ENCODE peak calls at places on chromosome 13, in six cellular contexts. A is WERI-Rb-1; W is CD8-positive, alpha-beta T cell; L is pancreas; H is effector memory CD4-positive, alpha-beta T cell; N is heart right ventricle. Z is an unnamed sample.

GRCh38 chr13:45055198-45055901 is 65.0 kb upstream of the GTF2F2 start:
- DNase-seq in A (no peak), W (no peak), L (no peak), H (no peak), N (no peak), Z (no peak)

GRCh38 chr13:47621931-47622330 is 379.1 kb downstream of the SUCLA2 start:
- DNase-seq in A (no peak), W (no peak), L (no peak), H (no peak), N (no peak), Z (no peak)

GRCh38 chr13:31896427-31896826 is 135.1 kb upstream of the FRY start:
- DNase-seq in A (no peak), W (no peak), L (no peak), H (no peak), N (peak; percentile 19), Z (no peak)

GRCh38 chr13:21034602-21035190 is 26.7 kb downstream of the LATS2 start:
- DNase-seq in A (no peak), W (no peak), L (no peak), H (no peak), N (peak; percentile 37), Z (no peak)

GRCh38 chr13:50323440-50324070 is 308.3 kb downstream of the KCNRG start:
- DNase-seq in A (no peak), W (no peak), L (no peak), H (no peak), N (no peak), Z (no peak)

GRCh38 chr13:38566526-38566925 is 120.4 kb upstream of the FREM2 start:
- DNase-seq in A (no peak), W (no peak), L (no peak), H (no peak), N (no peak), Z (no peak)

GRCh38 chr13:90154311-90154960 is 1193.1 kb upstream of the MIR17HG start:
- DNase-seq in A (no peak), W (no peak), L (no peak), H (no peak), N (no peak), Z (no peak)

GRCh38 chr13:100363351-100363750 is 225.2 kb downstream of the GGACT start:
- DNase-seq in A (no peak), W (no peak), L (no peak), H (no peak), N (no peak), Z (no peak)

GRCh38 chr13:27925220-27925991 is 5.6 kb downstream of the PDX1 start:
- DNase-seq in A (no peak), W (no peak), L (no peak), H (no peak), N (no peak), Z (no peak)

GRCh38 chr13:108213946-108214345 is 1.4 kb downstream of the LIG4 start:
- DNase-seq in A (no peak), W (no peak), L (no peak), H (no peak), N (no peak), Z (no peak)

GRCh38 chr13:44273991-44274810 is 99.4 kb upstream of the SERP2 start:
- DNase-seq in A (no peak), W (peak; percentile 17), L (no peak), H (no peak), N (no peak), Z (no peak)

GRCh38 chr13:110340812-110341444 is 33.8 kb downstream of the COL4A2 start:
- DNase-seq in A (no peak), W (peak; percentile 45), L (no peak), H (peak; percentile 5), N (peak; percentile 79), Z (peak; percentile 76)

GRCh38 chr13:110338441-110339101 is 31.5 kb downstream of the COL4A2 start:
- DNase-seq in A (no peak), W (no peak), L (no peak), H (no peak), N (peak; percentile 59), Z (peak; percentile 28)

GRCh38 chr13:110339263-110339662 is 32.2 kb downstream of the COL4A2 start:
- DNase-seq in A (no peak), W (no peak), L (no peak), H (no peak), N (no peak), Z (peak; percentile 16)

GRCh38 chr13:110341445-110342247 is 34.6 kb downstream of the COL4A2 start:
- DNase-seq in A (peak; percentile 1), W (no peak), L (no peak), H (no peak), N (peak; percentile 52), Z (no peak)

DNA sequence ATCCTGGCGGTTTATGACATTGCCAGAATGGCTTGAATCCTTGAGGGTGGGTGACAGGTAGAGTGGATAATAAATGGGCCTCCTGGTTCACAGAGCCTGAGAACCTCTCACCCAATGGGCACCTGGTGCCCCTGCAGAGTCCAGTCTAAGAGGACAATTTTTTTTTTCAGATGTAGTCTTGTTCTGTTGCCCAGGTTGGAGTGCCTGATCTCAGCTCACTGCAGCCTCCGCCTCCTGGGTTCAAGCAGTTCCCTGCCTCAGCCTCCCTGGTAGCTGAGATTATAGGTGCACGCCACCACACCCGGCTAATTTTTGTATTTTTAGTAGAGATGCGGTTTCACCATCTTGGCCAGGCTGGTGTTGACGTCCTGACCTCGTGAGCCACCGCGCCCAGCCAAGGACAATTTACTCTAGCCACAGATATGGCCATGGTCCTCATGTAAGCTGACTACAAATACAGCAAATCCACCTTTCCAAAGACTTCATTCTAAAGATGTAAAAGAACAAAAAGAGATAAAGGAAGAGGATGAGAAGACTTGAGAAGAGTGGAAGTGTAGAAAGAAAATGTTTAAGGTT is 33.0 kb downstream of the COL4A2 start:
- DNase-seq in A (no peak), W (no peak), L (no peak), H (no peak), N (no peak), Z (peak; percentile 32)
- H3K36me3 ChIP-seq in A (no peaks in the 10 kb centered on the region), W (no peaks in the 10 kb centered on the region), L (no peaks in the 10 kb centered on the region), H (no peaks in the 10 kb centered on the region), N (peaks cover 12% of the 10 kb centered on the region), Z (no peaks in the 10 kb centered on the region)

DNA sequence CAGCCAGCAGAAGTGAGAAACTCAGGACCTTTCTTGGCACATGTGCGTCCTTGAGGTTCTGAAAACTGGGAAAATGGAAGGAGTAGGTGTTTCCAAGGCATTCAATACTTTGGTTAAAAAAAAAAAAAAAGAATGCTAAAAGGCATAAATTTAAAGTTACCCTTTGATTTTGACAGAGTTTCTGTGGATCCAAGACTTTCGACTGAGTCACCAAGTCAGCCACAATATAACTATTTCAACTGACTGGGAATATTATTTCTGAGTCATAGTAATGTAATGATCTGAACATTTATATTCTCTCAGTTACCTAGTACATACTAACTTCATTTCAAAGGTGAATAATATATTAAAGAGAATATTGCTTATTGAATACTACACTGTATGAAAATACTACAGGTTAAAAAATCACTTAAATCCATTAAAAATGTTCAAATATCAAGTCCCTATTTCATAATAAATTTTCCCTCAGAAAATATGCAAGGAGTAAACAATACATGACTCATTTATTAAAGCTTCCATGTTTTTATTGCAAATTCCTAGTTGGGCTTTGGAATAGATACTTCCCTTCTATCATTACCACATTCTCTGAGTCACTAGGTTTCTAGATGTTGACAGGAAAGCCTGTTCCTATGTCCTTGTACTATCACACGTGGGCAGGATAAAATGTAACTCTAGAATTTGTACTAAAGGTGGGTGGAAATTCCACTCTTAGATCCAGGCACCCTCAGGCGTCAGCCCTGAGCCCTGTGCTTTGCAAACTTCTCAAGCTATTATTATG is 2.3 kb upstream of the ITGBL1 start:
- DNase-seq in A (no peak), W (no peak), L (no peak), H (no peak), N (no peak), Z (no peak)
- H3K36me3 ChIP-seq in A (no peaks in the 10 kb centered on the region), W (no peaks in the 10 kb centered on the region), L (no peaks in the 10 kb centered on the region), H (no peaks in the 10 kb centered on the region), N (no peaks in the 10 kb centered on the region), Z (no peaks in the 10 kb centered on the region)

GRCh38 chr13:98007001-98007400 is 53.5 kb downstream of the IPO5 start:
- DNase-seq in A (no peak), W (no peak), L (no peak), H (no peak), N (no peak), Z (no peak)
- H3K36me3 ChIP-seq in A (peaks cover 95% of the 10 kb centered on the region), W (peaks cover 60% of the 10 kb centered on the region), L (no peaks in the 10 kb centered on the region), H (peaks cover 77% of the 10 kb centered on the region), N (peaks cover 100% of the 10 kb centered on the region), Z (peaks cover 97% of the 10 kb centered on the region)

GRCh38 chr13:29523199-29523931 is 72.1 kb downstream of the SLC7A1 start:
- DNase-seq in A (no peak), W (no peak), L (no peak), H (no peak), N (peak; percentile 44), Z (peak; percentile 51)
- H3K36me3 ChIP-seq in A (peaks cover 6% of the 10 kb centered on the region), W (peaks cover 18% of the 10 kb centered on the region), L (no peaks in the 10 kb centered on the region), H (peaks cover 62% of the 10 kb centered on the region), N (peaks cover 80% of the 10 kb centered on the region), Z (peaks cover 15% of the 10 kb centered on the region)

DNA sequence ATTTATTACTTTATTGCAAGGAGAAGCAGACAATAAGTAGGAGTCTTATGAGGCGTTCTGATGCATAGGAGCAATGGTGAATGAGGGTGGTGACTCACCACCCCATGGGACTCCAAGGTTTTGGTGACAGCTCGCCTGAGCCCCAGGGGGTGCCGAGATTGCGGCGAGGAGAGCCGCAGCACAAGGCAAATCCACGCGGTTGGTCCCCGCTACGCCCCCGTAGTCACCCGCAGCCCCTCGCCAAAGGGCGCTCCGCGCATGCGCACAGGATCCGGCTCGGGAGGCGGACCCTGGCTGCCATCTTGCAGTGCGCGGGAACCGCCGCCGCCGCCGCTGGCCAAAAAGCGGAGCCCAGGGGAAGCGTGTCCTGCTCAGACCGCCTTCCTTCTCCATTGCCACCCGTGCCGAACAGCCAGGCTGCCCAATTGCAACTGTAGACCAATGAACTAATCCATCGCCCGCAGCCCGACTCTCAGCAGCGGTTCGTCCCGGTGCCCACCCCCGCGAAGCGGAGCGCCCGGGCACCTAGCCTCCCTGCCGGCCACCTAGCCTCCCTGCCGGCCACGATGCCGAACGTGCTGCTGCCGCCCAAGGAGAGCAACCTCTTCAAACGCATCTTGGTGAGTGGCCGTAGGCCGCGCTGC is at the start of gene NAA16:
- DNase-seq in A (peak; percentile 87), W (peak; percentile 95), L (peak; percentile 87), H (peak; percentile 92), N (peak; percentile 96), Z (peak; percentile 96)
- H3K36me3 ChIP-seq in A (peaks cover 5% of the 10 kb centered on the region), W (no peaks in the 10 kb centered on the region), L (no peaks in the 10 kb centered on the region), H (peaks cover 3% of the 10 kb centered on the region), N (no peaks in the 10 kb centered on the region), Z (no peaks in the 10 kb centered on the region)

GRCh38 chr13:20000062-20000552 is 41.6 kb downstream of the ZMYM2 start:
- DNase-seq in A (no peak), W (no peak), L (no peak), H (no peak), N (no peak), Z (no peak)

GRCh38 chr13:20002766-20003165 is 44.2 kb downstream of the ZMYM2 start:
- DNase-seq in A (no peak), W (no peak), L (no peak), H (no peak), N (no peak), Z (no peak)

GRCh38 chr13:20001351-20001750 is 42.8 kb downstream of the ZMYM2 start:
- DNase-seq in A (no peak), W (no peak), L (no peak), H (no peak), N (no peak), Z (no peak)

GRCh38 chr13:19993024-19993423 is 34.5 kb downstream of the ZMYM2 start:
- DNase-seq in A (no peak), W (no peak), L (no peak), H (no peak), N (no peak), Z (no peak)

DNA sequence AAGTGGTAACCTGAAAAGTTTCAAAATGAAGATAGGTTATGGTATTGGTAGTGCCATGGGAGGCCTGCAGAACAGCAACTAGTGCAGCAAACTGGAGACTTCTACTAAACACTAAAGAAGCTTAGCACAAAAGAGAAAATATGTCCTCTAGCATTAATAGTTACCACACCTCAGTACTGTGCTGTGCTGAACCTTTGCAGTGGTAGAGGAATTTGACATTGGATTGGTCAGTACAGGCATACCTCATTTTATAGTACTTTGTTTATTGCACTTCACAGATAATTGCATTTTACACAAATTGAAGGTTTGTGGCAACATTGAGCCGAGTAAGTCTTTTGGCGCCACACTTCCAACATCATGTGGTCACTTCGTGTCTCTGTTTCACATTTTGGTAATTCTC is 40.4 kb downstream of the ZMYM2 start:
- DNase-seq in A (no peak), W (no peak), L (no peak), H (no peak), N (no peak), Z (no peak)
- H3K36me3 ChIP-seq in A (peaks cover 85% of the 10 kb centered on the region), W (peaks cover 5% of the 10 kb centered on the region), L (no peaks in the 10 kb centered on the region), H (peaks cover 27% of the 10 kb centered on the region), N (peaks cover 80% of the 10 kb centered on the region), Z (peaks cover 40% of the 10 kb centered on the region)